ENCODE peak calls at places on chromosomes 7 and 10, in five cellular contexts. B is left lung, H is esophagus squamous epithelium, E is HAP-1, F is A172. L is an unnamed sample.

GRCh38 chr7:89028319-89028718 is 232.8 kb upstream of the TEX47 start:
- DNase-seq in B (no peak), H (no peak), E (no peak), F (no peak), L (no peak)

GRCh38 chr7:70306173-70306572 is 707.9 kb downstream of the AUTS2 start:
- DNase-seq in B (no peak), H (no peak), E (no peak), F (no peak), L (no peak)

GRCh38 chr10:28677889-28678686 is 767 bp downstream of the BAMBI start:
- DNase-seq in B (peak), H (no peak), E (peak), F (no peak), L (peak)

GRCh38 chr7:94561841-94562514 is 52.4 kb downstream of the CASD1 start:
- DNase-seq in B (no peak), H (no peak), E (no peak), F (peak), L (no peak)

GRCh38 chr10:132422931-132423813 is 26.2 kb downstream of the PWWP2B start:
- DNase-seq in B (peak), H (no peak), E (no peak), F (no peak), L (no peak)

GRCh38 chr10:44195120-44196007 is 189.5 kb downstream of the CXCL12 start:
- DNase-seq in B (no peak), H (no peak), E (no peak), F (peak), L (no peak)

GRCh38 chr7:4797858-4798705 is 22.7 kb downstream of the AP5Z1 start:
- DNase-seq in B (peak), H (no peak), E (peak), F (no peak), L (peak)

GRCh38 chr10:124224331-124225028 is 131.1 kb upstream of the CHST15 start:
- DNase-seq in B (no peak), H (no peak), E (no peak), F (peak), L (no peak)

GRCh38 chr7:27647052-27647451 is 15.6 kb downstream of the HIBADH start:
- DNase-seq in B (no peak), H (no peak), E (no peak), F (peak), L (no peak)

GRCh38 chr10:68156373-68157185 is 47.3 kb downstream of the MYPN start:
- DNase-seq in B (no peak), H (no peak), E (peak), F (peak), L (peak)

GRCh38 chr7:149414745-149415390 is 46.0 kb downstream of the ZNF777 start:
- DNase-seq in B (peak), H (no peak), E (no peak), F (no peak), L (peak)

GRCh38 chr10:119680050-119680449 is 28.9 kb downstream of the BAG3 start:
- DNase-seq in B (no peak), H (no peak), E (no peak), F (peak), L (no peak)

GRCh38 chr10:124066744-124067714 is 26.4 kb downstream of the CHST15 start:
- DNase-seq in B (no peak), H (no peak), E (no peak), F (no peak), L (no peak)

GRCh38 chr10:11772575-11773288 is 30.6 kb downstream of the ECHDC3 start:
- DNase-seq in B (no peak), H (no peak), E (no peak), F (no peak), L (no peak)

GRCh38 chr10:34520084-34520483 is 295.0 kb downstream of the PARD3 start:
- DNase-seq in B (no peak), H (no peak), E (no peak), F (peak), L (no peak)

GRCh38 chr7:2529161-2530075 is 9.8 kb downstream of the LFNG start:
- DNase-seq in B (peak), H (peak), E (no peak), F (peak), L (peak)

GRCh38 chr7:33719059-33719581 is 186.2 kb upstream of the BMPER start:
- DNase-seq in B (no peak), H (no peak), E (no peak), F (no peak), L (no peak)

GRCh38 chr10:28558186-28558585 is 25.3 kb downstream of the WAC start:
- DNase-seq in B (no peak), H (no peak), E (no peak), F (no peak), L (no peak)

GRCh38 chr10:78458983-78459638 is 425.4 kb downstream of the RPS24 start:
- DNase-seq in B (no peak), H (no peak), E (no peak), F (peak), L (no peak)

GRCh38 chr7:94440460-94441039 is 45.9 kb downstream of the COL1A2 start:
- DNase-seq in B (no peak), H (no peak), E (no peak), F (no peak), L (no peak)

GRCh38 chr7:1817061-1817712 is 147.1 kb downstream of the ELFN1 start:
- DNase-seq in B (no peak), H (no peak), E (no peak), F (no peak), L (no peak)

GRCh38 chr10:59907537-59907917 is 1.2 kb upstream of the CCDC6 start:
- DNase-seq in B (no peak), H (no peak), E (no peak), F (no peak), L (no peak)

GRCh38 chr10:116164291-116164690 is 108.7 kb downstream of the GFRA1 start:
- DNase-seq in B (no peak), H (no peak), E (no peak), F (no peak), L (no peak)

GRCh38 chr7:27141138-27141537 is 2.3 kb downstream of the HOXA5 start:
- DNase-seq in B (no peak), H (no peak), E (no peak), F (no peak), L (no peak)

GRCh38 chr7:37765872-37766525 is 82.4 kb upstream of the NME8 start:
- DNase-seq in B (no peak), H (no peak), E (no peak), F (no peak), L (no peak)

GRCh38 chr7:26497801-26498596 is 206.3 kb downstream of the SNX10 start:
- DNase-seq in B (no peak), H (no peak), E (no peak), F (no peak), L (no peak)

GRCh38 chr7:52100-52499 is 140.3 kb upstream of the FAM20C start:
- DNase-seq in B (no peak), H (no peak), E (no peak), F (no peak), L (no peak)

GRCh38 chr7:24826662-24827020 is 69.4 kb upstream of the GSDME start:
- DNase-seq in B (no peak), H (no peak), E (no peak), F (peak), L (no peak)

GRCh38 chr7:107939472-107940145 is 48.6 kb downstream of the DLD start:
- DNase-seq in B (no peak), H (no peak), E (no peak), F (peak), L (no peak)

GRCh38 chr10:90222372-90222771 is 521.0 kb downstream of the KIF20B start:
- DNase-seq in B (no peak), H (no peak), E (no peak), F (peak), L (no peak)

GRCh38 chr7:141071855-141072547 is 1.9 kb upstream of the TMEM178B start:
- DNase-seq in B (peak), H (no peak), E (peak), F (no peak), L (no peak)

GRCh38 chr7:37212526-37212925 is 236.1 kb downstream of the ELMO1 start:
- DNase-seq in B (no peak), H (no peak), E (no peak), F (no peak), L (no peak)

GRCh38 chr7:106781828-106782544 is 83.1 kb upstream of the PIK3CG start:
- DNase-seq in B (no peak), H (no peak), E (no peak), F (no peak), L (no peak)

GRCh38 chr7:120550494-120551048 is 277.6 kb downstream of the KCND2 start:
- DNase-seq in B (no peak), H (no peak), E (peak), F (no peak), L (no peak)

L was measured in CD8-positive, alpha-beta memory T cell.